ENCODE peak calls at places on chromosomes 13 and 19, in four cellular contexts. P, S, V and L are unnamed samples.

GRCh38 chr13:53151692-53152421 is 123.2 kb downstream of the OLFM4 start:
- DNase-seq in P (peak), S (peak), V (peak), L (peak)

GRCh38 chr13:79141082-79141481 is 265.0 kb downstream of the RBM26 start:
- DNase-seq in P (no peak), S (no peak), V (no peak), L (no peak)

GRCh38 chr19:28021316-28022185 is 1191.4 kb downstream of the UQCRFS1 start:
- DNase-seq in P (no peak), S (no peak), V (no peak), L (no peak)

GRCh38 chr19:2578391-2578826 is 102.5 kb downstream of the GADD45B start:
- DNase-seq in P (no peak), S (no peak), V (peak), L (peak)

GRCh38 chr13:27797228-27797624 is 4.9 kb downstream of the GSX1 start:
- DNase-seq in P (no peak), S (peak), V (peak), L (peak)

GRCh38 chr13:37869756-37870488 is at the start of gene TRPC4:
- DNase-seq in P (peak), S (peak), V (peak), L (peak)

GRCh38 chr19:44620667-44621066 is 7.3 kb downstream of the IGSF23 start:
- DNase-seq in P (no peak), S (no peak), V (no peak), L (no peak)

GRCh38 chr19:54422136-54422535 is 6.9 kb downstream of the TTYH1 start:
- DNase-seq in P (no peak), S (no peak), V (peak), L (no peak)

GRCh38 chr19:47280183-47280797 is 5.6 kb downstream of the INAFM1 start:
- DNase-seq in P (peak), S (peak), V (peak), L (peak)

GRCh38 chr13:35157143-35157755 is 215.2 kb downstream of the NBEA start:
- DNase-seq in P (peak), S (peak), V (no peak), L (peak)

GRCh38 chr19:38047048-38047435 is 140.0 kb downstream of the SIPA1L3 start:
- DNase-seq in P (no peak), S (no peak), V (no peak), L (no peak)

GRCh38 chr19:21508198-21508597 is 2.8 kb downstream of the ZNF429 start:
- DNase-seq in P (no peak), S (peak), V (no peak), L (no peak)

GRCh38 chr19:45473366-45474190 is 5.8 kb downstream of the FOSB start:
- DNase-seq in P (no peak), S (no peak), V (no peak), L (no peak)

GRCh38 chr13:39362652-39363390 is 240.2 kb downstream of the LHFPL6 start:
- DNase-seq in P (no peak), S (no peak), V (no peak), L (no peak)

GRCh38 chr13:73593199-73593765 is 534.5 kb downstream of the KLF5 start:
- DNase-seq in P (peak), S (no peak), V (no peak), L (no peak)

GRCh38 chr13:38606697-38607096 is 80.2 kb upstream of the FREM2 start:
- DNase-seq in P (no peak), S (no peak), V (no peak), L (no peak)

GRCh38 chr13:88617176-88617575 is 946.0 kb downstream of the SLITRK5 start:
- DNase-seq in P (no peak), S (no peak), V (no peak), L (no peak)

GRCh38 chr19:31127132-31127967 is 221.9 kb downstream of the TSHZ3 start:
- DNase-seq in P (no peak), S (no peak), V (no peak), L (peak)

GRCh38 chr13:113545455-113545930 is 39.1 kb upstream of the TFDP1 start:
- DNase-seq in P (no peak), S (no peak), V (no peak), L (no peak)
- TF ChIP-seq PHF8 in P (no peak), S (no peak), V (no peak), L (no peak)

GRCh38 chr19:33953592-33953991 is 156.9 kb downstream of the KCTD15 start:
- DNase-seq in P (no peak), S (no peak), V (no peak), L (no peak)
- TF ChIP-seq PHF8 in P (no peak), S (no peak), V (no peak), L (no peak)

DNA sequence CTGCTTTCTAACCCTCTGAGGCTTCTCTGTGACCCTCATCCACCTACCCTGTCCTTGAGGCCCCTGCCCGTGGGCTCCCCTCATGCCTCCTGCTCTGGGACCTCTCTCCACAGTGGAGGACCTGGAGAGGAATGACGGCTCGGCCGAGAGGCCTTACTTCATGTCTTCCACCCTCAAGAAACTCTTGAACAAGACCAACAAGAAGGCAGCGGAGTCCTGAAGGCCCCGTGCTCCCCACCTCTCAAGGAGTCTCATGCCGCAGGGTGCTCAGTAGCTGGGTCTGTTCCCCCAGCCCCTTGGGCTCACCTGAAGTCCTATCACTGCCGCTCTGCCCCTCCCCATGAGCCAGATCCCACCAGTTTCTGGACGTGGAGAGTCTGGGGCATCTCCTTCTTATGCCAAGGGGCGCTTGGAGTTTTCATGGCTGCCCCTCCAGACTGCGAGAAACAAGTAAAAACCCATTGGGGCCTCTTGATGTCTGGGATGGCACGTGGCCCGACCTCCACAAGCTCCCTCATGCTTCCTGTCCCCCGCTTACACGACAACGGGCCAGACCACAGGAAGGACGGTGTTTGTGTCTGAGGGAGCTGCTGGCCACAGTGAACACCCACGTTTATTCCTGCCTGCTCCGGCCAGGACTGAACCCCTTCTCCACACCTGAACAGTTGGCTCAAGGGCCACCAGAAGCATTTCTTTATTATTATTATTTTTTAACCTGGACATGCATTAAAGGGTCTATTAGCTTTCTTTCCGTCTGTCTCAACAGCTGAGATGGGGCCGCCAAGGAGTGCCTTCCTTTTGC is 10.8 kb upstream of the ILF3 start:
- DNase-seq in P (no peak), S (no peak), V (no peak), L (no peak)
- TF ChIP-seq PHF8 in P (no peak), S (no peak), V (no peak), L (no peak)

GRCh38 chr19:33482486-33482885 is 39.1 kb downstream of the PEPD start:
- DNase-seq in P (no peak), S (no peak), V (no peak), L (no peak)

GRCh38 chr19:33481863-33482262 is 39.7 kb downstream of the PEPD start:
- DNase-seq in P (no peak), S (no peak), V (no peak), L (no peak)

GRCh38 chr19:33486407-33486806 is 35.2 kb downstream of the PEPD start:
- DNase-seq in P (no peak), S (no peak), V (no peak), L (no peak)

GRCh38 chr19:33486936-33487793 is 34.4 kb downstream of the PEPD start:
- DNase-seq in P (no peak), S (no peak), V (no peak), L (no peak)

GRCh38 chr19:33484226-33484774 is 37.3 kb downstream of the PEPD start:
- DNase-seq in P (no peak), S (peak), V (no peak), L (no peak)
- TF ChIP-seq PHF8 in P (no peak), S (no peak), V (no peak), L (no peak)

GRCh38 chr13:97125051-97125809 is 96.9 kb upstream of the MBNL2 start:
- DNase-seq in P (peak), S (peak), V (no peak), L (peak)
- TF ChIP-seq PHF8 in P (no peak), S (no peak), V (no peak), L (no peak)

DNA sequence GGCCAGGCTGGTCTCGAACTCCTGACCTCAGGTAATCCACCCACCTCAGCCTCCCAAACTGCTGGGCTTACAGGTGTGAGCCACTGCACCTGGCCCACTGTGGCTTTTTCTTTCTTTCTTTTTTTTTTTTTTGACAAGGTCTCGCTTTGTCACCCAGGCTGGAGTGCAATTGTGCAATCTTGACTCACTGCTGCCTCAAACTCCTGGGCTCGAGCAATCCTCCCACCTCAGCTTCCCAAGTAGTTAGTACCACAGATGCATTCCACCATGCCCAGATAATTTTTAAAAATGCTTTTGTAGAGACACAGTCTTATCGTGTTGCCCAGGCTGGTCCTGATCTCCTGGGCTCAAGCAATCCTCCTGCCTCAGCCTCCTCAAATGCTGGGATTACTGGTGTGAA is 12.1 kb upstream of the FCGBP start:
- DNase-seq in P (no peak), S (no peak), V (no peak), L (no peak)
- TF ChIP-seq PHF8 in P (no peak), S (no peak), V (no peak), L (no peak)

GRCh38 chr19:19269952-19270694 is 3.0 kb downstream of the TM6SF2 start:
- DNase-seq in P (no peak), S (peak), V (peak), L (no peak)
- TF ChIP-seq PHF8 in P (no peak), S (no peak), V (no peak), L (no peak)

GRCh38 chr19:15141143-15141542 is 33.9 kb downstream of the SYDE1 start:
- DNase-seq in P (no peak), S (no peak), V (no peak), L (no peak)
- TF ChIP-seq PHF8 in P (no peak), S (no peak), V (no peak), L (no peak)

DNA sequence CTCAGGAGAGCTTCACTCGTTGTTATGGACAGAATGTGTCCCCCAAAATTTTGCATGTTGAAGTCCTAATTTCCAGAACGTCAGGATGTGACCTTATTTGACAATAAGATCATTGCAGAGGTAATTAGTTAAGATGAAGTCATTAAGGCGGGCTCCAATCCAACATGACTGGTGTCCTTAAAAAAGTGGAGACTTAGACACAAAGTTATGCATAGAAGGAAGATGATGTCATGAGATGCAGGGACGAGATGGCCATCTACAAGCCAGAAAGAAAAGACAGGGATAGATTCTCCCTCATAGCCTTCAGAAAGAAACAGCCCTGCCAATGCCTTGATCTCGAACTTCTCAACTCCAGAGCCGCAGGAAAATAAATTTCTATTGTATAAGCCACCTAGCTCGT is 25.7 kb upstream of the SPATA13 start:
- DNase-seq in P (no peak), S (no peak), V (no peak), L (no peak)
- TF ChIP-seq PHF8 in P (no peak), S (no peak), V (no peak), L (no peak)